ENCODE peak calls at places on chromosomes 4 and X, in ten cellular contexts. P is A172; C is GM03348; Y is NCI-H510A treated with DMSO at 0.1 percent for 48 hours; J is activated CD4-positive, alpha-beta T cell treated with anti-CD3 and anti-CD28 coated beads, Interleukin-2, amount 50 U/mL, for 1 hour; S is brain microvascular endothelial cell; I is coronary artery; K is fibroblast of the aortic adventitia; A is hippocampal formation; X is HT-29. H is an unnamed sample.

GRCh38 chrX:19179389-19179788 is 57.1 kb upstream of the ADGRG2 start:
- DNase-seq in C (no peak), S (no peak), P (peak), X (no peak), K (no peak), A (no peak), Y (no peak), I (no peak), J (no peak), H (no peak)

GRCh38 chr4:159428975-159429692 is 326.3 kb downstream of the RAPGEF2 start:
- DNase-seq in J (no peak), S (no peak), P (no peak), Y (no peak), I (no peak), C (no peak), X (no peak), K (no peak), A (no peak), H (no peak)

GRCh38 chr4:11626046-11626445 is 197.4 kb upstream of the HS3ST1 start:
- DNase-seq in C (no peak), A (no peak), P (no peak), S (no peak), K (no peak), J (no peak), Y (no peak), I (no peak), X (no peak), H (peak)

GRCh38 chr4:6768539-6768905 is 14.0 kb upstream of the KIAA0232 start:
- DNase-seq in P (peak), S (no peak), Y (no peak), X (no peak), J (no peak), C (peak), K (peak), I (no peak), A (no peak), H (no peak)

GRCh38 chr4:10706236-10706635 is 21.7 kb upstream of the CLNK start:
- DNase-seq in K (peak), J (no peak), P (no peak), Y (no peak), X (no peak), S (no peak), I (no peak), C (no peak), A (no peak), H (peak)

GRCh38 chr4:140635606-140636005 is 66.8 kb upstream of the UCP1 start:
- DNase-seq in I (no peak), X (peak), K (peak), S (peak), Y (no peak), C (peak), A (no peak), J (no peak), P (peak), H (peak)

GRCh38 chr4:6122496-6122895 is 77.9 kb downstream of the JAKMIP1 start:
- DNase-seq in Y (no peak), I (peak), P (no peak), K (no peak), C (no peak), S (no peak), A (no peak), X (no peak), J (no peak), H (no peak)

GRCh38 chrX:9312922-9313867 is 151.7 kb upstream of the TBL1X start:
- DNase-seq in X (peak), S (no peak), A (no peak), Y (no peak), I (no peak), P (peak), K (no peak), C (no peak), J (peak), H (no peak)

GRCh38 chrX:46683023-46683422 is 75.9 kb downstream of the SLC9A7 start:
- DNase-seq in C (peak), Y (no peak), P (no peak), K (peak), S (no peak), I (no peak), A (no peak), X (no peak), J (no peak), H (peak)

GRCh38 chrX:9197231-9197630 is 163.3 kb upstream of the FAM9B start:
- DNase-seq in Y (no peak), S (no peak), J (no peak), P (no peak), C (no peak), I (no peak), A (no peak), X (no peak), K (peak), H (no peak)

GRCh38 chr4:11011249-11011648 is 326.7 kb upstream of the CLNK start:
- DNase-seq in C (no peak), S (no peak), A (no peak), P (no peak), I (no peak), Y (peak), X (peak), J (no peak), K (no peak), H (no peak)

GRCh38 chr4:147479817-147480216 is 1.1 kb upstream of the EDNRA start:
- DNase-seq in S (peak), I (peak), P (peak), Y (no peak), K (peak), J (no peak), A (no peak), C (peak), X (no peak), H (peak)

GRCh38 chrX:150813922-150814321 is 84.5 kb downstream of the CD99L2 start:
- DNase-seq in K (no peak), C (peak), Y (no peak), P (no peak), J (no peak), A (no peak), X (no peak), I (no peak), S (no peak), H (no peak)

GRCh38 chrX:49291615-49292337 is 11.7 kb upstream of the GAGE10 start:
- DNase-seq in A (no peak), X (peak), I (no peak), J (peak), C (peak), Y (no peak), K (peak), S (peak), P (peak), H (peak)

GRCh38 chrX:134658421-134658896 is at the start of gene PLAC1:
- DNase-seq in S (no peak), C (no peak), J (no peak), Y (no peak), I (no peak), A (no peak), P (no peak), K (no peak), X (no peak), H (peak)

GRCh38 chr4:122909683-122910082 is 12.7 kb downstream of the NUDT6 start:
- DNase-seq in X (no peak), S (no peak), J (no peak), C (no peak), P (no peak), A (no peak), I (no peak), K (no peak), Y (no peak), H (no peak)

GRCh38 chr4:17665346-17665745 is 50.9 kb downstream of the MED28 start:
- DNase-seq in A (no peak), Y (no peak), C (no peak), S (no peak), I (no peak), P (no peak), K (no peak), J (no peak), X (no peak), H (no peak)

GRCh38 chr4:8276358-8277240 is 7.0 kb downstream of the HTRA3 start:
- DNase-seq in I (no peak), A (no peak), P (no peak), J (no peak), K (peak), X (no peak), Y (no peak), S (no peak), C (peak), H (no peak)